ENCODE peak calls at places on chromosomes 5 and 9, in four cellular contexts. D, C, Y and L are unnamed samples.

GRCh38 chr5:124421584-124421983 is 324.9 kb downstream of the ZNF608 start:
- DNase-seq in D (no peak), C (no peak), Y (peak), L (no peak)

GRCh38 chr5:93360436-93361100 is 220.5 kb downstream of the NR2F1-AS1 start:
- DNase-seq in D (no peak), C (no peak), Y (no peak), L (no peak)

GRCh38 chr5:180215738-180216630 is 7.0 kb upstream of the RASGEF1C start:
- DNase-seq in D (no peak), C (no peak), Y (no peak), L (no peak)

GRCh38 chr5:57117601-57118000 is 56.3 kb upstream of the GPBP1 start:
- DNase-seq in D (no peak), C (no peak), Y (no peak), L (no peak)

GRCh38 chr9:33620738-33621439 is 96.8 kb downstream of the ANKRD18B start:
- DNase-seq in D (no peak), C (no peak), Y (no peak), L (no peak)

GRCh38 chr5:89236900-89237299 is 353.9 kb upstream of the MEF2C start:
- DNase-seq in D (no peak), C (no peak), Y (no peak), L (peak)

GRCh38 chr5:138677782-138678181 is 75.4 kb upstream of the CTNNA1 start:
- DNase-seq in D (no peak), C (no peak), Y (no peak), L (no peak)

GRCh38 chr5:80204808-80205614 is 50.8 kb downstream of the SERINC5 start:
- DNase-seq in D (peak), C (no peak), Y (no peak), L (peak)

GRCh38 chr5:175809531-175810121 is 61.8 kb upstream of the CPLX2 start:
- DNase-seq in D (peak), C (no peak), Y (no peak), L (no peak)

GRCh38 chr9:136543830-136544548 is 1.9 kb downstream of the NOTCH1 start:
- DNase-seq in D (no peak), C (no peak), Y (no peak), L (no peak)

GRCh38 chr5:74179183-74179582 is 461.3 kb downstream of the ENC1 start:
- DNase-seq in D (no peak), C (no peak), Y (no peak), L (peak)

GRCh38 chr9:129549139-129549538 is 71.8 kb downstream of the C9orf50 start:
- DNase-seq in D (no peak), C (no peak), Y (no peak), L (no peak)

GRCh38 chr5:50958852-50959457 is 292.5 kb downstream of the PARP8 start:
- DNase-seq in D (peak), C (peak), Y (peak), L (peak)

GRCh38 chr5:173278172-173278571 is 43.2 kb upstream of the NKX2-5 start:
- DNase-seq in D (no peak), C (no peak), Y (no peak), L (no peak)

GRCh38 chr9:136552117-136552685 is 6.4 kb upstream of the NOTCH1 start:
- DNase-seq in D (no peak), C (no peak), Y (peak), L (no peak)

GRCh38 chr5:83595217-83595616 is 123.7 kb downstream of the VCAN start:
- DNase-seq in D (no peak), C (no peak), Y (no peak), L (no peak)

GRCh38 chr9:33453286-33453882 is 6.0 kb upstream of the AQP3 start:
- DNase-seq in D (no peak), C (no peak), Y (no peak), L (no peak)

GRCh38 chr5:80867233-80867632 is 92.9 kb upstream of the RASGRF2 start:
- DNase-seq in D (no peak), C (no peak), Y (no peak), L (no peak)

GRCh38 chr5:53679261-53679660 is 118.8 kb downstream of the NDUFS4 start:
- DNase-seq in D (no peak), C (no peak), Y (no peak), L (no peak)

GRCh38 chr9:131366745-131367401 is 27.0 kb upstream of the PRRC2B start:
- DNase-seq in D (peak), C (peak), Y (peak), L (peak)

GRCh38 chr5:82586176-82586575 is 308.0 kb upstream of the RPS23 start:
- DNase-seq in D (no peak), C (no peak), Y (no peak), L (no peak)

GRCh38 chr5:54904425-54904824 is 81.0 kb downstream of the ESM1 start:
- DNase-seq in D (no peak), C (peak), Y (no peak), L (no peak)

GRCh38 chr5:177462702-177463101 is 10.7 kb downstream of the DBN1 start:
- DNase-seq in D (no peak), C (no peak), Y (no peak), L (no peak)

GRCh38 chr9:128733256-128733655 is 9.3 kb upstream of the ZDHHC12 start:
- DNase-seq in D (peak), C (peak), Y (peak), L (peak)

GRCh38 chr9:129401623-129402340 is 219.1 kb downstream of the C9orf50 start:
- DNase-seq in D (no peak), C (no peak), Y (no peak), L (no peak)

GRCh38 chr5:13478831-13479465 is 465.5 kb downstream of the DNAH5 start:
- DNase-seq in D (peak), C (peak), Y (peak), L (peak)

GRCh38 chr5:58765058-58765457 is 182.2 kb downstream of the RAB3C start:
- DNase-seq in D (no peak), C (no peak), Y (no peak), L (no peak)

GRCh38 chr5:79843450-79844388 is 147.3 kb downstream of the MTX3 start:
- DNase-seq in D (no peak), C (no peak), Y (no peak), L (no peak)

GRCh38 chr5:81268797-81269196 is 32.6 kb upstream of the ZCCHC9 start:
- DNase-seq in D (no peak), C (no peak), Y (no peak), L (peak)

DNA sequence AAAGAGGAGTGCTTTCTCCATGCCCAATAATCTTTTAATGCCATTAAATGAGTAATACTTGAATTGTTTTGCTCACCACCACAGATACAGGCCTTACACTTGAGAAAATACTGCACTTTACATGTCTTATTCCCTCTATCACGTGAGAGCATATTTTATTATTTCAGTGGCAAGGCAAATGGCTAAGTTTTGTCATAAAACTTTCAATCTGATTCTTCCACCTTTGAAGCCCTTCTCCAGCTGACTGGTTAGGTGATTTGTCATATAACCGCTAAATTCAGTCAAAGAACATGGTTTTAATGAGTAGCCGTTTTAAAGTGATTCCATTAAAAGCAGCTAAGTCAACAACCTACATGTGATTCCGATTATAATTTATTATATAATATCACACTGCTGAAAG is 43.8 kb downstream of the FAT2 start:
- DNase-seq in D (no peak), C (no peak), Y (no peak), L (no peak)
- H3K4me3 ChIP-seq in D (no peak), C (no peak), Y (no peak), L (no peak)

GRCh38 chr9:126611592-126612328 is 2.0 kb upstream of the LMX1B start:
- DNase-seq in D (peak), C (no peak), Y (peak), L (no peak)
- H3K4me3 ChIP-seq in D (no peak), C (no peak), Y (no peak), L (no peak)

DNA sequence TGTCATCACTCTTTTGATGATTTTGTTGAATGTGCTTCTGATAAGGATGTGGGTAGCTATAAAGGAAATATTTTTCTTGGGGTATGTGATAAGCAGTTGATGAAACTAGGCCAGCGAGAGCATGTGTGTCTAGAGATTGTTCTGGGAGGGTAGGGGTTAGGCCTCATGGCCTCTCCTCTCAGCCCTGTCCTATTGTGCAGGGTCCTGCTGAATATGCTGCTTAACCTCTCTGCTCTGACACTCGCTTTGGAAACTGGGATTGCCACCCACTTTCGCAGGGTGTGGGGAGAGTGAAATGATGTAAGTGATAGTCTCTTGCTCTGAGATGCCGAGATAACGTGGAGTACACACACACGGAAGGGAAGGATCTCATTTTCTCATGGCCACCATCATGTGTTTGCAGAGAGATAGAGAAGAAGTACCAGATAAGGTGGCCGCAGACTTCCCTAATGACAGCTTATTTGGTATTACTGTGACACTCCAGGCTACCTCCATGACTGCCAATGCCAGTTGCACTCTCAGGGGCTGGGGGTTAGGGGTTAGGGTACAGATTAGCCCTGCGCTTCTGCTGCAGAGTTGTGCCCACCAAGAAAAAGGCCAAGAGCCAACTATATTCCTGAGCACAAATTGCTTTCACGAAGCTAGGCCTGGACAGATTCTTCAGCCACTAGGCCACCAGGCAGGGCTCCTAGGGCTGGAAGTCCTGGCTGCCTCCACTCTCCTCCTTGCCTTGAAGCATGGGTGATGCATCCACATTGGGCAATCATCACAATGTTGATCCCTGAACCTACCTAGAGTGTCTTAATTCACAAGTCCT is 25.2 kb upstream of the TNFAIP8 start:
- DNase-seq in D (no peak), C (no peak), Y (no peak), L (no peak)
- H3K4me3 ChIP-seq in D (no peak), C (no peak), Y (no peak), L (no peak)

GRCh38 chr9:124017929-124018730 is 6.6 kb downstream of the LHX2 start:
- DNase-seq in D (no peak), C (no peak), Y (no peak), L (no peak)
- H3K4me3 ChIP-seq in D (no peak), C (peak), Y (no peak), L (peak)

DNA sequence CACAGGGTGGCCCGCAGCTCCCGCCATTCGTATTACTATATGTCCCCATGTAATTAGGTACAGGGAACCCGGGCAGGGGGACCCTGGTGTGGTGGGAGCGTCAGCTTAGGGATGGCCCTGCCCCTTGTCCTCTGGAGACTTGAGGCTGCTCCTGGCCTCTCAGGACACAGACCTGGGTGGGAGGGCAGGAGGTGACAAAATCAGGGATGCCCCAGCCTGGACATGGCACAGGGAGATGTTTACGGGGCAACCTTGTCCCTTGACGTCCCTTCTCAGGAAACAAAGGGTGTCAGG is 28.7 kb upstream of the ANKRD33B start:
- DNase-seq in D (no peak), C (no peak), Y (no peak), L (no peak)
- H3K4me3 ChIP-seq in D (no peak), C (no peak), Y (no peak), L (no peak)

DNA sequence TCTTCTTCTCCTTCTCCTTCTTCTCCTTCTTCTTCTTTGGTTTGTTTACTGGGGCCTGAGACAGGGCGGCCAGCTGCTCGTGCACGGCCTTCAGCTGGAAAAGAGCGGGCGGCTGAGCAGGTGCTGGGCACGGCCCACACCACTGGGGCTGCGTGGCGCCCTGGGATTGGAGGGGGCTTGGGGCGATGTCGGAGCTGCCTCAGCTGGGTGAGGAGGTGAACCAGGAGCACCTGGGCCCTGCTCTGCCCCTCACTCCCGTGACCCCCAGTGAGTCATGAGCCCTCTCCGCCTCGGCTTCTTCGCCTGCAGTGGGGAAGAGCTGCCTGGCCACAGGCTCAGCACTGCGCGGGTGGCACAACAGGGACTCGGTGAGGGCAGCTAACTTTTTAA is 14.9 kb downstream of the BRD3OS start:
- DNase-seq in D (no peak), C (no peak), Y (no peak), L (no peak)
- H3K4me3 ChIP-seq in D (no peak), C (no peak), Y (no peak), L (no peak)